ENCODE peak calls at places on chromosomes 13 and 19, in four cellular contexts. D, N, B and S are unnamed samples.

GRCh38 chr13:111852701-111853100 is 214.2 kb upstream of the SOX1 start:
- DNase-seq in N (no peak), B (no peak), D (no peak), S (no peak)

GRCh38 chr13:28204690-28205443 is 66.5 kb downstream of the PAN3 start:
- DNase-seq in D (no peak), N (no peak), B (no peak), S (no peak)

GRCh38 chr13:55361141-55361540 is 1779.6 kb upstream of the PRR20A start:
- DNase-seq in B (no peak), N (no peak), D (no peak), S (no peak)

GRCh38 chr19:1269065-1269477 is at the start of gene CIRBP:
- DNase-seq in N (peak; percentile 100), D (peak; percentile 100), B (peak; percentile 100), S (peak; percentile 98)

GRCh38 chr13:111217661-111218060 is 102.6 kb downstream of the ARHGEF7 start:
- DNase-seq in B (no peak), D (no peak), N (peak; percentile 65), S (no peak)

GRCh38 chr13:43785166-43785680 is 1.5 kb downstream of the ENOX1 start:
- DNase-seq in D (no peak), B (no peak), N (no peak), S (no peak)

GRCh38 chr19:46975011-46975917 is 44.4 kb upstream of the NPAS1 start:
- DNase-seq in B (no peak), N (no peak), D (no peak), S (no peak)

GRCh38 chr13:100835695-100836094 is 161.1 kb upstream of the TMTC4 start:
- DNase-seq in D (no peak), B (no peak), N (no peak), S (no peak)

DNA sequence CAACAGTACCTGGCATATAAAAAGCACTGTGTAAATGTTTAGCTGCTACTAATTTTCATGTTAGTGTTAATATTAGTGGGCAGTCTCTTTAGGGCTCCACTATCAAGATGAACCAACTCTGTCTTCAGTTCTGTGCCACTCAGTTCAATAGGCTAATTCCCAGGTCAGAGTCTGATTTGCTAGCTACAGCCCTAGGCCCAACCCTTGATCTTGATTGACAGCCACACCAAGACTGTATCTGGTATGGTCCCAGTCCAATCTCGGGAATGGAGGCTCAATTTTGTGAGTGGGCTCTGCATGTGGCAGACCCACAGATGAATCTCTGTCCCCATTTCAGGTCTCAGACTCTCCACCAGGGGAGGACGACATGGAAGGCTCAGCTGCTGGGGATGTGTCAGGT is 46.1 kb downstream of the MAP4K1 start:
- DNase-seq in D (no peak), N (no peak), B (no peak), S (no peak)
- TF ChIP-seq CTCF in D (no peak), N (no peak), B (no peak), S (no peak)

GRCh38 chr19:12751635-12752034 is at the start of gene BEST2:
- DNase-seq in B (no peak), N (no peak), D (no peak), S (no peak)

GRCh38 chr19:12748489-12748888 is 3.1 kb upstream of the BEST2 start:
- DNase-seq in B (no peak), N (no peak), D (no peak), S (no peak)

GRCh38 chr19:12752056-12752781 is 628 bp downstream of the BEST2 start:
- DNase-seq in D (no peak), N (no peak), B (no peak), S (no peak)

GRCh38 chr19:12750851-12751250 is 740 bp upstream of the BEST2 start:
- DNase-seq in B (no peak), N (no peak), D (no peak), S (no peak)

DNA sequence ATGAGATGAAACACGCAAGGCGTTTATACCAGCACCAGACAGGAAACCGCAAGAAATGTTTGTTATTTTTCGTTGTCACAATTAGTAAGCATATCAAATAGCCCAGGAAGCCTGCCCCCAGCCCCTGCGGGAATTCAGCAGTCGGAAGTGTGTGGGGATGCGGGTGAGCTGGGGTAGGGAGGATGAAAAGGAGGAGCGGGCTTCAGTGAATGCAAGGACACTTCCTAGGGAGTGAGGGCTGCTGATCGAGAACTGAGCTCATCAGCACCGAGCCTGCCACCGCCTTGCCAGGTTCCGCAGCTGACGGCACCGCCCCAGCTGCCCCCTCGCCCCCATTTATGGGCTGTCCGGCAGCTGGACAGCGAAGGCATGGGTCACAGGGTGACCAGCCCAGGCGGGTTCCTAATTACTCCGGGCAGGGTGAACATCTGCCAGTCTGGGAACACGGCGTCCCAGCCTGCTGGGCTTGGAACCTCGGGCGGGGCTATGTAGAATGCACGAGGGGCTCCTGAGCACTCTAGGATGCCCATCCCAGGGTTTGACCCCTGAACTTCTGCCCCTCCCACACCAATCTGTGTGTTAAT is 1.6 kb upstream of the BEST2 start:
- DNase-seq in N (no peak), B (no peak), D (no peak), S (no peak)
- H3K27me3 ChIP-seq in N (no peaks in the 10 kb centered on the region), B (peaks cover 6% of the 10 kb centered on the region), D (peaks cover 24% of the 10 kb centered on the region), S (peaks cover 12% of the 10 kb centered on the region)

DNA sequence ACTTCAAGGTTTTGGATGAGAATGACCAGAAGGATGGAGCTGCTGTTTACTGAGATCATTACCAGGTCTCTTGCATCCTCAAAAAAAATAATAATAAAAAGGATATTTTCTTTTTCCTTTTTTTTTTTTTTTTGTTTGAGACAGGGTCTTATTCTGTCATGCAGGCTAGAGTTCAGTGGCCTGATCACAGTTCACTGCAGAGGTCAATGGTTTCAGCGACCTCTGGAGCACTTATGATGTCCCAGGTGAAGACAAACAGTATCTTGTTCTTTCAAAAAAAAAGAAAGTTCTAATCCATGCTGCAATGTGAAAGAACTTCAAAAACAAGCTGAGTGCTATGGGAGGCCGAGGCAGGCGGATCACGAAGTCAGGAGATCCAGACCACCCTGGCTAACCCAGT is 30.4 kb upstream of the TPM4 start:
- DNase-seq in N (no peak), D (no peak), B (no peak), S (no peak)
- TF ChIP-seq CTCF in N (no peak), D (no peak), B (no peak), S (no peak)

DNA sequence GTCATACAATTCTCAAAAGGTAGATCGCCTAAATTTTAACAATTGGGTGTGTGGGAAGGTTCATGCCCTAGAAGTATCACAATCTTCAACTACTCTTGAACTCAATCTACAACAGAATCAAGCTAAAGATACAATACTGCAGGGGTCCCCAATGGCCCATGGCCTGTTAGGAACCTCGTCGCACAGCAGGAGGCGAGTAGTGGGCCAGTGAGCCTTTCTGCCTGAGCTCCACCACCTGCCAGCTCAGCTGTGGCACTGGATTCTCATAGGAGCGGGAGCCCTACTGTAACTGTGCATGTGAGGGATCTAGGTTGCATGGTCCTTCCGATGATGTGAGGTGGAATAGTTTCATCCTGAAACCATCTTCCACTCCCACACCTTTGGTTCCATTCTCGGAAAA is 230.6 kb downstream of the KLF12 start:
- DNase-seq in N (no peak), D (no peak), B (no peak), S (no peak)
- H3K27me3 ChIP-seq in N (no peaks in the 10 kb centered on the region), D (no peaks in the 10 kb centered on the region), B (no peaks in the 10 kb centered on the region), S (no peaks in the 10 kb centered on the region)

GRCh38 chr13:26050568-26051230 is 1.1 kb downstream of the SHISA2 start:
- DNase-seq in N (no peak), B (no peak), D (no peak), S (no peak)
- TF ChIP-seq CTCF in N (no peak), B (no peak), D (no peak), S (no peak)